ENCODE peak calls at places on chromosomes 2 and 18, in five cellular contexts. One of them, this sample, is unnamed.

GRCh38 chr2:111172666-111173065 is 52.0 kb downstream of the BCL2L11 start:
- DNase-seq in body of pancreas: no peak
- DNase-seq in HFF-Myc: no peak
- DNase-seq in neural progenitor cell: no peak
- DNase-seq in choroid plexus epithelial cell: no peak
- DNase-seq in this sample: no peak

GRCh38 chr2:81937944-81938343 is 1633.4 kb upstream of the LRRTM1 start:
- DNase-seq in body of pancreas: no peak
- DNase-seq in HFF-Myc: no peak
- DNase-seq in neural progenitor cell: no peak
- DNase-seq in choroid plexus epithelial cell: no peak
- DNase-seq in this sample: no peak

GRCh38 chr18:3604626-3605408 is 154.8 kb downstream of the TGIF1 start:
- DNase-seq in body of pancreas: no peak
- DNase-seq in HFF-Myc: peak
- DNase-seq in neural progenitor cell: peak
- DNase-seq in choroid plexus epithelial cell: peak
- DNase-seq in this sample: peak

GRCh38 chr18:34871435-34871834 is 161.3 kb downstream of the DTNA start:
- DNase-seq in body of pancreas: no peak
- DNase-seq in HFF-Myc: no peak
- DNase-seq in neural progenitor cell: no peak
- DNase-seq in choroid plexus epithelial cell: peak
- DNase-seq in this sample: no peak

GRCh38 chr2:46493241-46493970 is 14.0 kb downstream of the TMEM247 start:
- DNase-seq in body of pancreas: no peak
- DNase-seq in HFF-Myc: no peak
- DNase-seq in neural progenitor cell: no peak
- DNase-seq in choroid plexus epithelial cell: peak
- DNase-seq in this sample: peak

GRCh38 chr2:3483227-3483985 is 35.9 kb downstream of the ADI1 start:
- DNase-seq in body of pancreas: peak
- DNase-seq in HFF-Myc: no peak
- DNase-seq in neural progenitor cell: peak
- DNase-seq in choroid plexus epithelial cell: peak
- DNase-seq in this sample: no peak

GRCh38 chr18:56200381-56200831 is 438.0 kb downstream of the TXNL1 start:
- DNase-seq in body of pancreas: no peak
- DNase-seq in HFF-Myc: peak
- DNase-seq in neural progenitor cell: no peak
- DNase-seq in choroid plexus epithelial cell: peak
- DNase-seq in this sample: no peak

GRCh38 chr18:68713131-68713530 is 1.8 kb downstream of the TMX3 start:
- DNase-seq in body of pancreas: no peak
- DNase-seq in HFF-Myc: no peak
- DNase-seq in neural progenitor cell: no peak
- DNase-seq in choroid plexus epithelial cell: no peak
- DNase-seq in this sample: no peak

GRCh38 chr2:68908392-68908970 is 37.3 kb upstream of the BMP10 start:
- DNase-seq in body of pancreas: peak
- DNase-seq in HFF-Myc: peak
- DNase-seq in neural progenitor cell: peak
- DNase-seq in choroid plexus epithelial cell: peak
- DNase-seq in this sample: peak

GRCh38 chr2:40367652-40368051 is 84.2 kb downstream of the SLC8A1 start:
- DNase-seq in body of pancreas: no peak
- DNase-seq in HFF-Myc: no peak
- DNase-seq in neural progenitor cell: no peak
- DNase-seq in choroid plexus epithelial cell: peak
- DNase-seq in this sample: no peak

GRCh38 chr18:61502472-61502871 is 169.2 kb downstream of the CDH20 start:
- DNase-seq in body of pancreas: peak
- DNase-seq in HFF-Myc: peak
- DNase-seq in neural progenitor cell: peak
- DNase-seq in choroid plexus epithelial cell: peak
- DNase-seq in this sample: peak

GRCh38 chr2:121075006-121075545 is 209.9 kb downstream of the TFCP2L1 start:
- DNase-seq in body of pancreas: peak
- DNase-seq in HFF-Myc: peak
- DNase-seq in neural progenitor cell: peak
- DNase-seq in choroid plexus epithelial cell: peak
- DNase-seq in this sample: peak

GRCh38 chr2:182867411-182868048 is 1.1 kb upstream of the FRZB start:
- DNase-seq in body of pancreas: no peak
- DNase-seq in HFF-Myc: no peak
- DNase-seq in neural progenitor cell: peak
- DNase-seq in choroid plexus epithelial cell: no peak
- DNase-seq in this sample: no peak

GRCh38 chr18:34659579-34660517 is 50.2 kb upstream of the DTNA start:
- DNase-seq in body of pancreas: peak
- DNase-seq in HFF-Myc: peak
- DNase-seq in neural progenitor cell: peak
- DNase-seq in choroid plexus epithelial cell: peak
- DNase-seq in this sample: no peak

GRCh38 chr18:32091724-32092421 is at the start of gene RNF138:
- DNase-seq in body of pancreas: peak
- DNase-seq in HFF-Myc: no peak
- DNase-seq in neural progenitor cell: peak
- DNase-seq in choroid plexus epithelial cell: peak
- DNase-seq in this sample: peak

GRCh38 chr18:50877545-50878265 is 1.2 kb upstream of the ME2 start:
- DNase-seq in body of pancreas: no peak
- DNase-seq in HFF-Myc: no peak
- DNase-seq in neural progenitor cell: no peak
- DNase-seq in choroid plexus epithelial cell: no peak
- DNase-seq in this sample: no peak

GRCh38 chr18:7821784-7822183 is 254.7 kb downstream of the PTPRM start:
- DNase-seq in body of pancreas: no peak
- DNase-seq in HFF-Myc: no peak
- DNase-seq in neural progenitor cell: no peak
- DNase-seq in choroid plexus epithelial cell: peak
- DNase-seq in this sample: no peak

GRCh38 chr2:61900246-61900645 is 5.2 kb upstream of the COMMD1 start:
- DNase-seq in body of pancreas: no peak
- DNase-seq in HFF-Myc: no peak
- DNase-seq in neural progenitor cell: no peak
- DNase-seq in choroid plexus epithelial cell: peak
- DNase-seq in this sample: no peak

GRCh38 chr2:191578031-191578430 is 99.9 kb upstream of the NABP1 start:
- DNase-seq in body of pancreas: no peak
- DNase-seq in HFF-Myc: no peak
- DNase-seq in neural progenitor cell: no peak
- DNase-seq in choroid plexus epithelial cell: no peak
- DNase-seq in this sample: no peak

GRCh38 chr2:109594246-109594900 is 19.4 kb downstream of the SEPTIN10 start:
- DNase-seq in body of pancreas: no peak
- DNase-seq in HFF-Myc: no peak
- DNase-seq in neural progenitor cell: no peak
- DNase-seq in choroid plexus epithelial cell: no peak
- DNase-seq in this sample: no peak

GRCh38 chr2:24943427-24943826 is 23.4 kb upstream of the ADCY3 start:
- DNase-seq in body of pancreas: no peak
- DNase-seq in HFF-Myc: no peak
- DNase-seq in neural progenitor cell: no peak
- DNase-seq in choroid plexus epithelial cell: no peak
- DNase-seq in this sample: no peak

GRCh38 chr2:232483296-232483922 is 4.2 kb downstream of the ECEL1 start:
- DNase-seq in body of pancreas: no peak
- DNase-seq in HFF-Myc: no peak
- DNase-seq in neural progenitor cell: no peak
- DNase-seq in choroid plexus epithelial cell: no peak
- DNase-seq in this sample: no peak

GRCh38 chr2:27442282-27442980 is at the start of gene KRTCAP3:
- DNase-seq in body of pancreas: peak
- DNase-seq in HFF-Myc: no peak
- DNase-seq in neural progenitor cell: peak
- DNase-seq in choroid plexus epithelial cell: no peak
- DNase-seq in this sample: no peak

GRCh38 chr18:74522635-74523548 is 11.4 kb upstream of the CNDP1 start:
- DNase-seq in body of pancreas: no peak
- DNase-seq in HFF-Myc: no peak
- DNase-seq in neural progenitor cell: no peak
- DNase-seq in choroid plexus epithelial cell: peak
- DNase-seq in this sample: no peak

GRCh38 chr2:80053522-80054338 is 250.8 kb downstream of the LRRTM1 start:
- DNase-seq in body of pancreas: no peak
- DNase-seq in HFF-Myc: no peak
- DNase-seq in neural progenitor cell: no peak
- DNase-seq in choroid plexus epithelial cell: no peak
- DNase-seq in this sample: no peak

GRCh38 chr2:205865794-205866490 is 183.6 kb downstream of the NRP2 start:
- DNase-seq in body of pancreas: peak
- DNase-seq in HFF-Myc: no peak
- DNase-seq in neural progenitor cell: no peak
- DNase-seq in choroid plexus epithelial cell: no peak
- DNase-seq in this sample: no peak

GRCh38 chr18:76476665-76477561 is 18.1 kb downstream of the ZNF516 start:
- DNase-seq in body of pancreas: no peak
- DNase-seq in HFF-Myc: peak
- DNase-seq in neural progenitor cell: no peak
- DNase-seq in choroid plexus epithelial cell: peak
- DNase-seq in this sample: no peak

GRCh38 chr2:50346586-50347351 is 685.2 kb downstream of the NRXN1 start:
- DNase-seq in body of pancreas: no peak
- DNase-seq in HFF-Myc: no peak
- DNase-seq in neural progenitor cell: peak
- DNase-seq in choroid plexus epithelial cell: no peak
- DNase-seq in this sample: no peak

GRCh38 chr18:58290059-58290747 is 246.2 kb downstream of the NEDD4L start:
- DNase-seq in body of pancreas: no peak
- DNase-seq in HFF-Myc: no peak
- DNase-seq in neural progenitor cell: no peak
- DNase-seq in choroid plexus epithelial cell: peak
- DNase-seq in this sample: no peak

DNA sequence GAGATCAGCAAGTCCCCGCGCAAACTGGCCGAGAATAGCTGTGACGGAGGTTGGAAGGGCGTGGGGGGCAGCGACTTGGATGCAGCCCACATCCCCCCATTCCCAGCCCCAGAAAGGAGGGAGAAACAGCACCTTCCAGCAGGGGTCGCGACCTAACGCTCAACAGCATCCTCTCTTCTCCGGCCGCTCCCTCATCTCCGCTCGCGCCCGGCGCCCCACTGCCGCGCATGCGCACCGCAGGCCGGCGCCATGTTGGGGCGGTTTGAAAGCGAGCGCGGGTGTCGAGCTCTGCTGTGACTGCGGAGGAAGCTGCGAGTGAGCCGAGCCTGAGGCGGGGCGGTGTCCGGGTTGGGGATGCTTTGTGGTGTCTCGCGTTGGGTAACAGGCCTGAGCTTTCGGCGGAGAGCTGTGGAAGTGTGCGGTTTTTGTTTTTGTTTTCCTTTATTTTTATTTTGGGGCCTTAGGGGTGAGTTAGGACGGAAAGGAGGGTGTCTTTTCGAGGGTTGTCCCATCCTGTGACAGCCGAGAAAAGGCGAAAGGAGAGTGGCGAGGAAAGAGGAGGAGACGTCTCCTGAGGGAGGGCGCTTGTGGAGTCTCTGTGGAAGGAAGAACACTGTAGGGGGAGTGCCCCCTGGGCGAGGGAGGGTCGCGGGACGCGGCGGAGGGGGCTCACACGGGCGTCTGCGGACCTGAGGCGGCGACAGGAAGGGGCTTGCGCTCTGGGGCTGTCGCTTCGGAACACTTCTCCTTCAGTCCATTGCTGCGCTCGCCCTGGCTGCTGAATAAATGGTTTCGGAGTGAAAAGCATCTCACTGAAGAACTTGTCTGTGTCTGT is at the start of the genes C18orf54 and STARD6:
- DNase-seq in body of pancreas: peak
- DNase-seq in HFF-Myc: peak
- DNase-seq in neural progenitor cell: peak
- DNase-seq in choroid plexus epithelial cell: peak
- DNase-seq in this sample: peak
- TF ChIP-seq CTCF in body of pancreas: no peak
- TF ChIP-seq CTCF in HFF-Myc: peak
- TF ChIP-seq CTCF in neural progenitor cell: peak
- TF ChIP-seq CTCF in choroid plexus epithelial cell: no peak
- TF ChIP-seq CTCF in this sample: peak

GRCh38 chr18:49725809-49726514 is 87.4 kb downstream of the ACAA2 start:
- DNase-seq in body of pancreas: peak
- DNase-seq in HFF-Myc: peak
- DNase-seq in neural progenitor cell: peak
- DNase-seq in choroid plexus epithelial cell: peak
- DNase-seq in this sample: no peak
- H3K4me3 ChIP-seq in body of pancreas: no peak
- H3K4me3 ChIP-seq in HFF-Myc: no peak
- H3K4me3 ChIP-seq in neural progenitor cell: no peak
- H3K4me3 ChIP-seq in choroid plexus epithelial cell: no peak
- H3K4me3 ChIP-seq in this sample: no peak

GRCh38 chr2:75801234-75801982 is 90.7 kb upstream of the GCFC2 start:
- DNase-seq in body of pancreas: no peak
- DNase-seq in HFF-Myc: no peak
- DNase-seq in neural progenitor cell: no peak
- DNase-seq in choroid plexus epithelial cell: no peak
- DNase-seq in this sample: no peak
- TF ChIP-seq CTCF in body of pancreas: no peak
- TF ChIP-seq CTCF in HFF-Myc: no peak
- TF ChIP-seq CTCF in neural progenitor cell: no peak
- TF ChIP-seq CTCF in choroid plexus epithelial cell: no peak
- TF ChIP-seq CTCF in this sample: no peak

GRCh38 chr2:74555610-74556103 is 1.1 kb downstream of the DOK1 start:
- DNase-seq in body of pancreas: no peak
- DNase-seq in HFF-Myc: no peak
- DNase-seq in neural progenitor cell: no peak
- DNase-seq in choroid plexus epithelial cell: no peak
- DNase-seq in this sample: no peak
- H3K4me3 ChIP-seq in body of pancreas: peak
- H3K4me3 ChIP-seq in HFF-Myc: peak
- H3K4me3 ChIP-seq in neural progenitor cell: peak
- H3K4me3 ChIP-seq in choroid plexus epithelial cell: peak
- H3K4me3 ChIP-seq in this sample: peak

DNA sequence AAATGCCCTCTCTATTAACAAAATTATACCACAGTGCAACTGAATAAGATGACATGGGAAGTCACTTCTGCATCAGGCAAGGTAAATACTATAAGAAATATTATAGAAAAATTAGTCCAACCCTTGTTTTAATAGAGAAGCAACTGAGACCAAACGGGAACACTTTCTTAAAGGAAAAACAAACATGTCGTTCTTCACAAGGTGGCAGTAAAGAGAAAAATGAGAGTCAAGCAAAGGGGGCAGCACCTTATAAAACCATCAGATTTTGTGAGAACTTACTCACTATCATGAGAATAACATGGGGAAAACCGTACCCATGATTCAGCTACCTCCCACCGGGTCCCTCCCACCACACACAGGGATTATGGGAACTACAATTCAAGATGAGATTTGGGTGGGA is 481.7 kb upstream of the CRIM1 start:
- DNase-seq in body of pancreas: no peak
- DNase-seq in HFF-Myc: no peak
- DNase-seq in neural progenitor cell: no peak
- DNase-seq in choroid plexus epithelial cell: no peak
- DNase-seq in this sample: no peak
- TF ChIP-seq CTCF in body of pancreas: no peak
- TF ChIP-seq CTCF in HFF-Myc: no peak
- TF ChIP-seq CTCF in neural progenitor cell: peak
- TF ChIP-seq CTCF in choroid plexus epithelial cell: no peak
- TF ChIP-seq CTCF in this sample: no peak

This sample was measured in GM12864.